ENCODE peak calls at places on chromosomes 13 and 19, in four cellular contexts. L, N, U and K are unnamed samples.

GRCh38 chr19:43575955-43576451 is 402 bp downstream of the PINLYP start:
- DNase-seq in L (no peak), N (no peak), U (no peak), K (no peak)

GRCh38 chr19:29785360-29785759 is 26.4 kb upstream of the CCNE1 start:
- DNase-seq in L (no peak), N (no peak), U (no peak), K (no peak)

GRCh38 chr13:46176756-46177155 is 5.2 kb downstream of the LCP1 start:
- DNase-seq in L (no peak), N (peak; percentile 79), U (no peak), K (no peak)

GRCh38 chr13:46782066-46782465 is 14.9 kb downstream of the ESD start:
- DNase-seq in L (no peak), N (no peak), U (no peak), K (no peak)

GRCh38 chr13:44306401-44307192 is 67.0 kb upstream of the SERP2 start:
- DNase-seq in L (no peak), N (no peak), U (peak; percentile 99), K (no peak)

GRCh38 chr19:12880551-12881171 is 588 bp downstream of the DNASE2 start:
- DNase-seq in L (no peak), N (no peak), U (no peak), K (peak; percentile 62)

GRCh38 chr19:51366050-51366998 is at the start of gene ETFB:
- DNase-seq in L (peak; percentile 99), N (peak; percentile 91), U (peak; percentile 95), K (peak; percentile 97)

GRCh38 chr19:39284032-39284431 is 12.2 kb upstream of the IFNL1 start:
- DNase-seq in L (no peak), N (no peak), U (no peak), K (no peak)

GRCh38 chr19:1512671-1513491 is at the start of gene ADAMTSL5:
- DNase-seq in L (peak; percentile 91), N (no peak), U (no peak), K (peak; percentile 80)

GRCh38 chr13:110575322-110576069 is 14.0 kb upstream of the RAB20 start:
- DNase-seq in L (peak; percentile 54), N (peak; percentile 43), U (no peak), K (no peak)

GRCh38 chr19:41324921-41325639 is 15.1 kb downstream of the CCDC97 start:
- DNase-seq in L (peak; percentile 81), N (no peak), U (no peak), K (peak; percentile 43)

GRCh38 chr13:77415253-77416127 is 88.6 kb upstream of the MYCBP2 start:
- DNase-seq in L (no peak), N (peak; percentile 45), U (no peak), K (no peak)

GRCh38 chr13:48833412-48833811 is 142.3 kb upstream of the FNDC3A start:
- DNase-seq in L (no peak), N (no peak), U (no peak), K (no peak)
- TF ChIP-seq JUND in L (no peak), N (no peak), U (no peak), K (no peak)

GRCh38 chr19:6234527-6234926 is 45.2 kb downstream of the MLLT1 start:
- DNase-seq in L (no peak), N (no peak), U (no peak), K (no peak)

GRCh38 chr19:6235031-6235951 is 44.5 kb downstream of the MLLT1 start:
- DNase-seq in L (no peak), N (no peak), U (no peak), K (no peak)

GRCh38 chr19:6238643-6239281 is 41.0 kb downstream of the MLLT1 start:
- DNase-seq in L (no peak), N (no peak), U (no peak), K (no peak)

GRCh38 chr19:6238256-6238642 is 41.5 kb downstream of the MLLT1 start:
- DNase-seq in L (peak; percentile 47), N (no peak), U (no peak), K (no peak)

GRCh38 chr19:6236310-6237291 is 43.2 kb downstream of the MLLT1 start:
- DNase-seq in L (no peak), N (no peak), U (no peak), K (peak; percentile 96)
- TF ChIP-seq JUND in L (no peak), N (no peak), U (no peak), K (no peak)

DNA sequence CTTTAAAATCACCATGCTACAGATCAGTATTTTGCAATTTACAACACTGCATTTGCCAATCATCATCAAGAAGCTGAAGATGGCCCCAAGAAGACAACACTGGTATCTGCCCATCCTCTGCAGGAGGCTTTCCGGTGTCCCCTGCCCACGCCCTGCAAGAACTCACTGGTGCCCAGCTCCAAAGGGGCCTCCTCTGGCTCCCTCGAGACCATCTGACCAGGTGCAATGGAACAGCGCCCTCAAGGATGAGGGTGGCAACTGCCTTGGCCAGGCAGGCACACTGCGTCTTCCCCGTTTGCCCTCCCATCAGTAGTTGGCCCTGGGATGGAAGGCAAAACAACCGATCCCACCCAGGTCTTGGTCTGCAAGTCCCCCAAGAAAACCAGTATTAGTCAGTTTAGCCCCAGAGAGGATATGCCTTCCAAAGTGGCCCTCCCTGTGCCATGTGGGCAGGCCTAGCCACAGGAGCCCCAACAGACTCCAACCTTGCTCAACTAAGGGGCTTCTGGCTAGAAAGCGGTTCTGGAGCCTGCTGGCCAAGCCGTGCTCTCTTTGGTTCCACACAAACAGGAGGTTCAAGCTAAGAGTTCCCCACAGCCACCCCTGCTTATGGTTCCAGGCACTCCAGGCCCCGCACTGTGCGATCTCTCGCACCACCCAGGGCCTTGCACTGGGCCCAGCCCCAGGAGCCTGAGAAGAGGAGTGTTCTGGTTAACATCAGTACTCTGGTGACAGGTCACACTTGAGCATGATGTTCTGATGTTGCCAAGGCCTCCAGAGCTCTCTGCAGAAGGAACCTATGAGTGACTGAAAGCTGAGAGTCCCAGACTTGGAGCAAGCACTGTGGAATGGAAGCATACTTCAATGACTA is 4.7 kb downstream of the PCID2 start:
- DNase-seq in L (no peak), N (no peak), U (no peak), K (no peak)
- TF ChIP-seq JUND in L (no peak), N (no peak), U (no peak), K (no peak)

DNA sequence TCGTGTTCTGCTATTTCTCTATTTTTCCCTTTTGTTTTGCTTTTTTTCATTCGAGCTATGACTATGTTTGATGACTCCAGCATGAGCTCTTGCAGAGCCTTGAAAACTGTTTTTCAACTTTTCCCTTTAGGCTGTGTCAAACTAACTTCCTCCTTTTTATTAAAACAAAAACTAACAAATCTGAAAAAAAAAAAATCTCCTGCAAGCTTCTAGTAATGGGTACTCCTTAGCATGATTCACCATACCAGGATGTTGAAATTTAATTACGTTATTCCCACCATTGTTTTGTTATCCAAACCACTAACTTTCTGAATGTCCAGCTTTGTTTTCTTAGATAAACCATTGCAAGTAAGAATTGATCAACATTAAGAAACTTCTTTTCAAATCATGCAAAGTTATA is 12.4 kb downstream of the CLDN10 start:
- DNase-seq in L (no peak), N (no peak), U (no peak), K (no peak)
- TF ChIP-seq JUND in L (no peak), N (no peak), U (no peak), K (no peak)

GRCh38 chr13:97122381-97122996 is 99.6 kb upstream of the MBNL2 start:
- DNase-seq in L (no peak), N (no peak), U (peak; percentile 85), K (no peak)
- TF ChIP-seq JUND in L (no peak), N (no peak), U (peak; percentile 79), K (no peak)

DNA sequence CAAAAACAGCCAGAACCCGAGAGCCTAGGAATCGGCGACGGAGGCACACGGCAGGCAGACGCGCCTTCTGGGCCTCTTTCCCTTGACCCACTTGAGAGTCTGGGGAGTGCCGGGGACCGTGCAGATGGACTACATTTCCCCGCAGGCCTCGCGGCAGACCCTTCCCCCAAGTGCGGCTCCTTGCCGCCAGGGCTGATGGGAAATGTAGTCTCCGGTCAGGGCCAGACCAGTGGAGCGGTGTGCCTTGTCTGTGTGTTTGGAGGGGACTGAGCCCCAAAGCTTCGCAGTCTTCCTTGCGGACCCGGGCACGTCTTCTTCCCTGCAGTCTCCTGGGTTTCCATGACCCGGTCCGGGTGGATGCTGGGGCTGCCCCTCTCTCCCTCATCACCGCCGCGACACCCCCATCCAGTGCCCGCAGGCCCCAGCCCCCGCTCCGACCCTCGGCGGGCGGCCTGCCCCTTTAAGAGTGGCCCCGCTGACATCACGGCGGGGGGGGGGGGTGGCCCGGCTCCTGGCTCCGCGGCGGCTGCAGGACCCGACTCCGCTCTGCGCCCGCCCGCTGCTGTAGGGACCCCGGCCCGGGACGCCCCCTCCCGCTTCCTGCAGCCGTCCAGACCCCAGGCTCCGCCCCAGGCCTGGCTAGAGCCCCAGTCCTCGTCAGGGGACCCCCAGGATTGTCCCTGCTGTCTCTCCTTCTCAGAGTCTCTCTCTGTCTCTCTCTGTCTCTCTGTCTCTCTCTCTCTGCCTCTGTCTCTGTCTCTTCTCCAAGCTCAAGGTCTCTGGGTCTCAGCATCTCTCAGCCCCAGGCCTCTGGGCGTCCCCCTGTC is 759 bp upstream of the CACNG7 start:
- DNase-seq in L (peak; percentile 75), N (no peak), U (no peak), K (peak; percentile 67)
- TF ChIP-seq JUND in L (peak; percentile 26), N (no peak), U (no peak), K (no peak)

GRCh38 chr13:36323408-36323807 is 22.8 kb downstream of the SPART start:
- DNase-seq in L (no peak), N (no peak), U (no peak), K (no peak)

GRCh38 chr13:36329355-36329754 is 16.8 kb downstream of the SPART start:
- DNase-seq in L (no peak), N (no peak), U (no peak), K (no peak)

GRCh38 chr13:36325912-36326311 is 20.3 kb downstream of the SPART start:
- DNase-seq in L (no peak), N (no peak), U (no peak), K (no peak)

GRCh38 chr13:36328821-36329220 is 17.4 kb downstream of the SPART start:
- DNase-seq in L (no peak), N (no peak), U (no peak), K (no peak)

GRCh38 chr13:36323951-36324566 is 22.1 kb downstream of the SPART start:
- DNase-seq in L (no peak), N (no peak), U (no peak), K (no peak)
- TF ChIP-seq JUND in L (no peak), N (no peak), U (no peak), K (no peak)

GRCh38 chr19:48836089-48837017 is at the start of gene HSD17B14:
- DNase-seq in L (no peak), N (no peak), U (no peak), K (no peak)

GRCh38 chr19:48833977-48834376 is 2.3 kb downstream of the HSD17B14 start:
- DNase-seq in L (no peak), N (no peak), U (no peak), K (no peak)

GRCh38 chr19:48835734-48836088 is 580 bp downstream of the HSD17B14 start:
- DNase-seq in L (peak; percentile 95), N (peak; percentile 82), U (peak; percentile 76), K (peak; percentile 86)

GRCh38 chr19:48837586-48838191 is 1.4 kb upstream of the HSD17B14 start:
- DNase-seq in L (no peak), N (no peak), U (no peak), K (no peak)

DNA sequence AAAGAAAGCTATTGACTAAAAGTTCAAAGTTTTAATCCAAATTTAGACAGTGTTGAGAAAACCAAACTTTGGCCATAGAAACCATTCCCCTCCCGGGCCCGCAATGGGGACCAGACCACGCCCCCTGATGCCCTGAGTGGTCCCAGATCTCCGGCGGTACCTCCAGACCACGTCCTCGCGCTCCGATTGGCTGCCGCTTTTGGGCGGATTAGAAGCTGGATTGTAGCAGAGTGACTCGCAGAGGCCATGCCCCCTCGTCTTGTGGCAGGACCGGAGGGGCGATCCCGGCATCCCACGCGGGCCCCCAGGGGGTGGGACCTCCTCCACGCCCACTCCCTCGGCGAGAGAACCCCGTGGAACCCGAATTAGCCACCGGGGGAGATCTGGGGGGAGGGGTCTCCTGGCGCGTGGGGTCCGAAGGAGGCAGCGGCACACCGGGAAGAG is 812 bp upstream of the HSD17B14 start:
- DNase-seq in L (no peak), N (peak; percentile 67), U (peak; percentile 51), K (no peak)
- TF ChIP-seq JUND in L (no peak), N (no peak), U (no peak), K (no peak)